ENCODE peak calls at places on chromosomes 11 and 22, in six cellular contexts. T is stimulated activated CD4-positive, alpha-beta T cell treated with anti-CD3 and anti-CD28 coated beads, Interleukin-12 subunit alpha, Interleukin-12 subunit beta, amount 100 ng/mL, for 4 hours; D is HEK293T; V is testis; X is left colon; R is NCI-H1417. C is an unnamed sample.

GRCh38 chr11:114317738-114318137 is 21.5 kb downstream of the NNMT start:
- DNase-seq in X (no peak), R (no peak), T (no peak), V (peak; percentile 62), D (peak; percentile 27), C (no peak)

GRCh38 chr11:85685820-85686459 is at the start of gene CCDC89:
- DNase-seq in D (peak; percentile 78), T (no peak), V (peak; percentile 89), R (peak; percentile 89), X (peak; percentile 52), C (no peak)

GRCh38 chr11:122101625-122102291 is 14.3 kb downstream of the BLID start:
- DNase-seq in V (peak; percentile 87), X (peak; percentile 40), R (peak; percentile 87), D (peak; percentile 35), T (no peak), C (no peak)

GRCh38 chr11:61683116-61683515 is 2.9 kb downstream of the DAGLA start:
- DNase-seq in X (no peak), D (no peak), V (no peak), R (no peak), T (no peak), C (no peak)

GRCh38 chr11:15157181-15157580 is 42.5 kb downstream of the INSC start:
- DNase-seq in T (no peak), X (no peak), D (no peak), V (no peak), R (no peak), C (no peak)

GRCh38 chr22:39502789-39503464 is 837 bp downstream of the MIEF1 start:
- DNase-seq in R (no peak), V (no peak), X (no peak), D (no peak), T (no peak), C (no peak)

GRCh38 chr11:59668188-59668949 is 468 bp downstream of the PATL1 start:
- DNase-seq in X (peak; percentile 76), V (peak; percentile 79), R (peak; percentile 1), T (peak; percentile 68), D (no peak), C (no peak)

GRCh38 chr22:31230871-31231621 is 18.9 kb downstream of the LIMK2 start:
- DNase-seq in V (peak; percentile 73), T (peak; percentile 12), D (peak; percentile 72), R (no peak), X (no peak), C (no peak)

GRCh38 chr11:117851852-117852251 is 24.6 kb downstream of the FXYD6 start:
- DNase-seq in X (no peak), D (no peak), V (peak; percentile 48), R (no peak), T (no peak), C (no peak)

GRCh38 chr22:27689664-27690063 is 111.9 kb downstream of the MN1 start:
- DNase-seq in X (no peak), V (no peak), R (no peak), T (no peak), D (no peak), C (no peak)

GRCh38 chr11:58616594-58616993 is 5.9 kb upstream of the CNTF start:
- DNase-seq in D (no peak), T (no peak), X (no peak), V (no peak), R (no peak), C (no peak)

GRCh38 chr11:75118577-75118976 is 21.9 kb upstream of the OR2AT4 start:
- DNase-seq in V (no peak), D (no peak), X (no peak), T (no peak), R (no peak), C (no peak)

GRCh38 chr11:92306966-92307504 is 82.4 kb downstream of the FAT3 start:
- DNase-seq in X (no peak), V (no peak), T (no peak), D (no peak), R (no peak), C (no peak)

GRCh38 chr11:86396403-86396802 is 21.7 kb downstream of the CCDC81 start:
- DNase-seq in R (no peak), T (no peak), V (no peak), X (no peak), D (no peak), C (no peak)

GRCh38 chr11:117678651-117679407 is 118.2 kb downstream of the DSCAML1 start:
- DNase-seq in T (no peak), D (no peak), V (no peak), X (no peak), R (no peak), C (no peak)

GRCh38 chr22:29704528-29705285 is 15.1 kb upstream of the CABP7 start:
- DNase-seq in R (peak; percentile 42), X (no peak), V (no peak), T (no peak), D (no peak), C (no peak)

GRCh38 chr11:17013548-17014320 is 480 bp downstream of the PLEKHA7 start:
- DNase-seq in T (peak; percentile 30), R (peak; percentile 59), D (peak; percentile 30), X (peak; percentile 54), V (peak; percentile 28), C (peak; percentile 18)

GRCh38 chr11:43124272-43124920 is 187.4 kb upstream of the API5 start:
- DNase-seq in T (no peak), D (no peak), V (no peak), X (no peak), R (peak; percentile 15), C (no peak)

GRCh38 chr22:28989035-28989464 is 72.6 kb downstream of the C22orf31 start:
- DNase-seq in T (peak; percentile 5), D (no peak), X (no peak), R (no peak), V (no peak), C (peak; percentile 10)

GRCh38 chr11:120413480-120413879 is 77.3 kb downstream of the ARHGEF12 start:
- DNase-seq in X (no peak), D (no peak), T (no peak), R (no peak), V (no peak), C (no peak)

GRCh38 chr11:5042091-5042490 is 4.2 kb upstream of the OR52J3 start:
- DNase-seq in V (no peak), D (no peak), X (no peak), R (no peak), T (no peak), C (no peak)

GRCh38 chr11:64451856-64452255 is 92.9 kb downstream of the RPS6KA4 start:
- DNase-seq in X (no peak), V (no peak), R (no peak), D (no peak), T (no peak), C (no peak)

GRCh38 chr22:39598017-39598965 is 27.7 kb downstream of the CACNA1I start:
- DNase-seq in X (peak; percentile 85), T (peak; percentile 76), V (peak; percentile 69), R (peak; percentile 49), D (peak; percentile 79), C (peak; percentile 49)

GRCh38 chr11:12274558-12275197 is 102.7 kb upstream of the PARVA start:
- DNase-seq in D (no peak), V (no peak), T (no peak), R (no peak), X (no peak), C (no peak)

GRCh38 chr11:88231894-88232482 is 56.7 kb upstream of the RAB38 start:
- DNase-seq in D (peak; percentile 45), V (peak; percentile 24), R (peak; percentile 12), X (no peak), T (no peak), C (peak; percentile 2)

GRCh38 chr11:92457250-92457649 is 232.6 kb downstream of the FAT3 start:
- DNase-seq in V (no peak), D (no peak), R (no peak), X (no peak), T (no peak), C (no peak)

GRCh38 chr11:84261707-84262106 is 975.5 kb upstream of the CCDC90B start:
- DNase-seq in D (no peak), X (no peak), R (peak; percentile 21), V (peak; percentile 63), T (no peak), C (no peak)

GRCh38 chr11:8253566-8253965 is 10.1 kb downstream of the LMO1 start:
- DNase-seq in V (no peak), D (no peak), R (no peak), T (no peak), X (peak; percentile 8), C (no peak)

GRCh38 chr11:2143652-2144548 is 4.7 kb upstream of the IGF2 start:
- DNase-seq in V (no peak), X (no peak), T (no peak), D (no peak), R (no peak), C (no peak)

C was measured in stimulated activated naive CD8-positive, alpha-beta T cell treated with anti-CD3 and anti-CD28 coated beads, Interleukin-15, amount 100 ng/mL, for 72 hours.